ENCODE peak calls at places on chromosome 6, in four cellular contexts. W, M, P and A are unnamed samples.

GRCh38 chr6:161141173-161141572 is 132.7 kb downstream of the AGPAT4 start:
- DNase-seq in W (no peak), M (no peak), P (no peak), A (no peak)

GRCh38 chr6:87639373-87639772 is 49.4 kb downstream of the ORC3 start:
- DNase-seq in W (no peak), M (no peak), P (no peak), A (no peak)

GRCh38 chr6:90393232-90393884 is 96.7 kb upstream of the BACH2 start:
- DNase-seq in W (no peak), M (peak), P (peak), A (peak)

GRCh38 chr6:29524444-29524843 is 35.1 kb downstream of the UBD start:
- DNase-seq in W (no peak), M (no peak), P (no peak), A (no peak)

GRCh38 chr6:11101417-11101816 is 7.8 kb downstream of the SMIM13 start:
- DNase-seq in W (no peak), M (no peak), P (no peak), A (no peak)

GRCh38 chr6:105949939-105950582 is 136.1 kb upstream of the PRDM1 start:
- DNase-seq in W (no peak), M (no peak), P (no peak), A (no peak)

GRCh38 chr6:28673800-28674671 is 148.4 kb downstream of the GPX5 start:
- DNase-seq in W (no peak), M (peak), P (peak), A (peak)

GRCh38 chr6:69756357-69756756 is 40.5 kb downstream of the LMBRD1 start:
- DNase-seq in W (no peak), M (no peak), P (no peak), A (no peak)

GRCh38 chr6:124463271-124463670 is 499.0 kb upstream of the RNF217 start:
- DNase-seq in W (no peak), M (no peak), P (no peak), A (no peak)

GRCh38 chr6:95690328-95690727 is 113.0 kb downstream of the MANEA start:
- DNase-seq in W (no peak), M (no peak), P (no peak), A (no peak)

GRCh38 chr6:66796987-66797386 is 1090.0 kb upstream of the EYS start:
- DNase-seq in W (no peak), M (no peak), P (no peak), A (no peak)

GRCh38 chr6:132813173-132813856 is 1.1 kb upstream of the RPS12 start:
- DNase-seq in W (no peak), M (peak), P (no peak), A (no peak)

GRCh38 chr6:158816329-158816728 is 2.8 kb downstream of the EZR start:
- DNase-seq in W (no peak), M (no peak), P (no peak), A (no peak)

GRCh38 chr6:37867756-37868446 is 48.4 kb downstream of the ZFAND3 start:
- DNase-seq in W (no peak), M (no peak), P (no peak), A (no peak)

GRCh38 chr6:132391391-132392291 is 9.6 kb downstream of the MOXD1 start:
- DNase-seq in W (no peak), M (peak), P (no peak), A (no peak)

GRCh38 chr6:157438611-157439109 is 57.7 kb downstream of the ZDHHC14 start:
- DNase-seq in W (no peak), M (no peak), P (no peak), A (no peak)

GRCh38 chr6:24658573-24659511 is 7.9 kb downstream of the TDP2 start:
- DNase-seq in W (no peak), M (no peak), P (no peak), A (no peak)

GRCh38 chr6:50361641-50362331 is 312.1 kb upstream of the DEFB112 start:
- DNase-seq in W (no peak), M (no peak), P (no peak), A (no peak)

GRCh38 chr6:47097092-47097945 is 55.2 kb upstream of the ADGRF1 start:
- DNase-seq in W (no peak), M (peak), P (peak), A (no peak)

GRCh38 chr6:97053643-97054411 is 129.3 kb downstream of the KLHL32 start:
- DNase-seq in W (no peak), M (no peak), P (peak), A (peak)

GRCh38 chr6:92122746-92123145 is 1296.6 kb downstream of the EPHA7 start:
- DNase-seq in W (no peak), M (no peak), P (peak), A (peak)

GRCh38 chr6:131916847-131917246 is 34.3 kb downstream of the CCN2 start:
- DNase-seq in W (no peak), M (no peak), P (no peak), A (no peak)

GRCh38 chr6:150537481-150537880 is 62.2 kb upstream of the PLEKHG1 start:
- DNase-seq in W (no peak), M (no peak), P (no peak), A (no peak)

GRCh38 chr6:101539510-101540245 is 146.2 kb downstream of the GRIK2 start:
- DNase-seq in W (no peak), M (no peak), P (no peak), A (peak)

GRCh38 chr6:168534265-168534664 is 93.3 kb downstream of the SMOC2 start:
- DNase-seq in W (no peak), M (no peak), P (no peak), A (no peak)

GRCh38 chr6:53347921-53348435 is 772 bp downstream of the ELOVL5 start:
- DNase-seq in W (no peak), M (peak), P (peak), A (peak)

GRCh38 chr6:122839477-122839876 is 50.4 kb downstream of the SMPDL3A start:
- DNase-seq in W (no peak), M (peak), P (peak), A (peak)

GRCh38 chr6:9100869-9101575 is 665.7 kb upstream of the SLC35B3 start:
- DNase-seq in W (no peak), M (no peak), P (no peak), A (no peak)

GRCh38 chr6:44593539-44593944 is 206.0 kb downstream of the CDC5L start:
- DNase-seq in W (no peak), M (peak), P (peak), A (peak)

GRCh38 chr6:109475625-109476024 is 7.4 kb downstream of the ZBTB24 start:
- DNase-seq in W (no peak), M (peak), P (no peak), A (no peak)